ENCODE peak calls at places on chromosomes 1 and 21, in seven cellular contexts. T is SJSA1, Q is suprapubic skin, O is fibroblast of lung, J is heart left ventricle, S is right lobe of liver, F is IMR-90. M is an unnamed sample.

GRCh38 chr1:241202321-241202845 is 154.6 kb downstream of the RGS7 start:
- DNase-seq in T (no peak), Q (no peak), O (no peak), J (no peak), S (no peak), F (no peak), M (no peak)

GRCh38 chr1:54937469-54937868 is 43.0 kb upstream of the TMEM61 start:
- DNase-seq in T (no peak), Q (no peak), O (peak; percentile 51), J (no peak), S (no peak), F (peak; percentile 39), M (no peak)

GRCh38 chr1:237527761-237528160 is 363.0 kb downstream of the ZP4 start:
- DNase-seq in T (no peak), Q (no peak), O (no peak), J (no peak), S (no peak), F (no peak), M (no peak)

GRCh38 chr1:45012639-45013278 is 705 bp downstream of the UROD start:
- DNase-seq in T (peak; percentile 72), Q (no peak), O (peak; percentile 65), J (peak; percentile 80), S (peak; percentile 97), F (peak; percentile 66), M (peak; percentile 89)

GRCh38 chr1:21653744-21654100 is 15.4 kb downstream of the RAP1GAP start:
- DNase-seq in T (no peak), Q (no peak), O (no peak), J (no peak), S (no peak), F (no peak), M (no peak)

GRCh38 chr1:103125219-103125618 is 16.9 kb upstream of the COL11A1 start:
- DNase-seq in T (no peak), Q (no peak), O (no peak), J (no peak), S (no peak), F (no peak), M (no peak)

GRCh38 chr1:222736972-222737371 is at the start of gene FAM177B:
- DNase-seq in T (no peak), Q (no peak), O (peak; percentile 9), J (no peak), S (no peak), F (peak; percentile 21), M (no peak)

GRCh38 chr21:37357691-37358090 is 8.9 kb upstream of the DYRK1A start:
- DNase-seq in T (no peak), Q (no peak), O (no peak), J (no peak), S (no peak), F (no peak), M (no peak)

GRCh38 chr1:16155537-16156410 is at the start of gene EPHA2:
- DNase-seq in T (peak; percentile 97), Q (peak; percentile 95), O (peak; percentile 92), J (peak; percentile 90), S (peak; percentile 92), F (peak; percentile 86), M (peak; percentile 97)

GRCh38 chr1:182206628-182207239 is 145.2 kb upstream of the ZNF648 start:
- DNase-seq in T (no peak), Q (peak; percentile 88), O (no peak), J (peak; percentile 42), S (no peak), F (no peak), M (peak; percentile 58)

GRCh38 chr1:226723640-226724532 is 15.2 kb downstream of the ITPKB start:
- DNase-seq in T (no peak), Q (no peak), O (peak; percentile 74), J (peak; percentile 60), S (no peak), F (peak; percentile 73), M (no peak)

GRCh38 chr1:41482001-41482765 is 2.3 kb downstream of the EDN2 start:
- DNase-seq in T (peak; percentile 74), Q (no peak), O (peak; percentile 63), J (no peak), S (no peak), F (no peak), M (peak; percentile 74)

GRCh38 chr1:215970406-215970805 is 403.3 kb downstream of the KCTD3 start:
- DNase-seq in T (no peak), Q (no peak), O (peak; percentile 55), J (no peak), S (no peak), F (peak; percentile 59), M (no peak)

GRCh38 chr1:71080178-71080781 is 555 bp downstream of the ZRANB2 start:
- DNase-seq in T (no peak), Q (no peak), O (peak; percentile 18), J (no peak), S (peak; percentile 43), F (peak; percentile 7), M (no peak)

GRCh38 chr21:32532636-32533035 is 52.7 kb downstream of the TCP10L start:
- DNase-seq in T (no peak), Q (peak; percentile 21), O (no peak), J (no peak), S (no peak), F (no peak), M (no peak)

GRCh38 chr1:114353233-114353632 is 157.8 kb downstream of the TRIM33 start:
- DNase-seq in T (no peak), Q (no peak), O (peak; percentile 92), J (peak; percentile 67), S (no peak), F (peak; percentile 80), M (peak; percentile 91)

GRCh38 chr1:75614455-75615379 is 3.8 kb upstream of the SLC44A5 start:
- DNase-seq in T (peak; percentile 50), Q (no peak), O (peak; percentile 58), J (peak; percentile 38), S (no peak), F (peak; percentile 4), M (peak; percentile 79)

GRCh38 chr1:224041032-224041431 is 72.9 kb upstream of the FBXO28 start:
- DNase-seq in T (no peak), Q (no peak), O (no peak), J (no peak), S (no peak), F (no peak), M (no peak)

GRCh38 chr1:65459397-65459768 is 38.9 kb downstream of the LEPR start:
- DNase-seq in T (no peak), Q (no peak), O (peak; percentile 26), J (no peak), S (no peak), F (peak; percentile 22), M (no peak)

GRCh38 chr21:32494946-32495703 is 82.6 kb downstream of the EVA1C start:
- DNase-seq in T (peak; percentile 56), Q (peak; percentile 32), O (peak; percentile 89), J (no peak), S (no peak), F (peak; percentile 79), M (no peak)

GRCh38 chr1:115465802-115466363 is 127.8 kb upstream of the NGF start:
- DNase-seq in T (no peak), Q (no peak), O (no peak), J (no peak), S (no peak), F (no peak), M (no peak)

GRCh38 chr1:31372961-31373896 is at the start of gene FABP3:
- DNase-seq in T (peak; percentile 75), Q (peak; percentile 89), O (peak; percentile 59), J (peak; percentile 86), S (peak; percentile 70), F (peak; percentile 51), M (peak; percentile 93)

GRCh38 chr21:25515484-25516405 is 91.5 kb downstream of the MRPL39 start:
- DNase-seq in T (no peak), Q (no peak), O (peak; percentile 60), J (no peak), S (no peak), F (peak; percentile 71), M (no peak)

GRCh38 chr1:204398197-204399125 is 13.2 kb downstream of the PPP1R15B start:
- DNase-seq in T (peak; percentile 79), Q (no peak), O (peak; percentile 57), J (peak; percentile 35), S (peak; percentile 77), F (peak; percentile 69), M (no peak)
- H3K36me3 ChIP-seq in T (peaks cover 46% of the 10 kb centered on the region), Q (peaks cover 34% of the 10 kb centered on the region), O (no peaks in the 10 kb centered on the region), J (peaks cover 67% of the 10 kb centered on the region), S (peaks cover 6% of the 10 kb centered on the region), F (peaks cover 14% of the 10 kb centered on the region), M (peaks cover 4% of the 10 kb centered on the region)

GRCh38 chr1:58005212-58005611 is 541.3 kb downstream of the OMA1 start:
- DNase-seq in T (no peak), Q (no peak), O (no peak), J (no peak), S (no peak), F (no peak), M (no peak)
- H3K4me1 ChIP-seq in T (no peaks in the 10 kb centered on the region), Q (no peaks in the 10 kb centered on the region), O (no peaks in the 10 kb centered on the region), J (no peaks in the 10 kb centered on the region), S (no peaks in the 10 kb centered on the region), F (no peaks in the 10 kb centered on the region), M (no peaks in the 10 kb centered on the region)

DNA sequence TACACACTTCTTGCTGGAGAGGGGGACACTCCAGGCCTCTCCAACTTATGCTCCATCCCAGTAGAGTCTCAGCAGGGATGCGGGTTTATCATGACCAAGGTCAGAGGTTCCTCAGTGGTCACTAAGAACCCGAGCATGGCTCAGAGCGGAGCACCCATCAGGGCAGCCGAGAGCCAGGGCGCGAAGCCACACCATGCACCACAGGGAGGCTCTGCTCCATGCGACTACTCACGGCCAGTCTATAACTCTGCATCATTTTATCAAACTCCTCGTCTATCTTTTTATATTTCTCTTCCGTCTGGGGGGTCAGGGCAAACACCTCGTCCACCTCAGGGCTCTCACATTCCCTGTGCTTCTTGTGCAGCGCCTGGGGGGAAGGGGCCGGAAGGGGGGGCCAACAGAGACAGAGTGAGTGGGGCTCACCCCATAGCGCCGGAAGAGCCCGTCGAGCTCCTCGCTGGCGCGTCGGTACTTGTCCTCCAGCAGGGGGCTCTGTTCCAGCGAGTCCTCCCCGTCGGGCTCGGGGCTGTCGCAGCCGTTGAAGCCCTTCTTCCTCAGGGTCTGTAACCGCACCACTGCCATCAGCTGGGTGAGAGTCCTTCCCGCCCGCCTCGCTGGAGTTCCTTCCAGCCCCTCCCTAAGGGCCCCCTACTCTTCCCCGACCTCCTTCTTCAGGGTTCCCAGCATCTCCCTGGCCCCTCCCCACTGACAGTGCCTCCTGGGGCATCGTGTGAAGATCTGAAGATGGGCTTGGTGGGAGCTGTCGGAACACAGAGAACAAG is 20.0 kb downstream of the MEF2D start:
- DNase-seq in T (no peak), Q (no peak), O (no peak), J (peak; percentile 77), S (no peak), F (peak; percentile 50), M (peak; percentile 89)
- H3K36me3 ChIP-seq in T (peaks cover 82% of the 10 kb centered on the region), Q (peaks cover 72% of the 10 kb centered on the region), O (peaks cover 35% of the 10 kb centered on the region), J (peaks cover 87% of the 10 kb centered on the region), S (peaks cover 48% of the 10 kb centered on the region), F (peaks cover 72% of the 10 kb centered on the region), M (peaks cover 16% of the 10 kb centered on the region)

DNA sequence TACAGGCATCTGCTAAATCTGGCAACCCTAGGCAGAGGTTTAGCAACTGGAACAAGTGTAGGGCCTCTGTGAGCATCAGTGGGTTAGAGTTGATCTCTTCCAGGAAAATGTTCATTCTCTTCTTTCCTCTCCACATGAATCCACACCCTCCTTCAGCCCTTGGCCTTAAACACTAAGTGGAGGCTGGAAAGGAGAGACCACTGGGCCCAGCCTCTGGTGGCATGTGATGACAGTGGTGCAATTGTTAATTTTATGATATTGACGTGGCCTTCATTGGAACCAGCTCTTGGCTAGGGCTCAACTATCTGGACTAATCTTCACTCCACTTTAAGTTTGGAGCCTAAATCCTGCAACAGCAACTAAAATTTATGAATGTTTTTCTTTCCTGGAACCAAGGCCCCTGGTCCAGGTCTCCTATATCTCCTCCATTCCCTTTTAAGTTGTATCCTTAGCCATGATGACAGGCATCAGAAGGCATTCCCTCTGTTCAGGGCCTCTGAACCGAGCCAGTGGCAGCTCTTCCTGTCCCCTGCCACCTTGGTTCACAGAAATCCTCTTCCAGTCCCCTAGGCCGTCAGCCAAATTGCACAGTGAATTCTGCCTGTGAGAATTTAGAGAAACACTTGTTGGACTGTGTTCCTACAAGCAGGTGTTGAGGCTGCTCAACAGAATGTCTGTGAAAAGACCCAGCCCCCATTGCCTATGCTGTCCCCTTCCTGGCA is 132.3 kb downstream of the PSMG1 start:
- DNase-seq in T (no peak), Q (no peak), O (no peak), J (no peak), S (no peak), F (no peak), M (no peak)
- H3K4me1 ChIP-seq in T (peaks cover 9% of the 10 kb centered on the region), Q (peaks cover 40% of the 10 kb centered on the region), O (peaks cover 4% of the 10 kb centered on the region), J (no peaks in the 10 kb centered on the region), S (no peaks in the 10 kb centered on the region), F (peaks cover 4% of the 10 kb centered on the region), M (no peaks in the 10 kb centered on the region)